ENCODE peak calls at places on chromosomes 16 and 17, in five cellular contexts. One of them, this sample, is unnamed.

GRCh38 chr17:39612935-39613465 is 5.3 kb upstream of the NEUROD2 start:
- DNase-seq in HCT116: no peak
- DNase-seq in uterus: no peak
- DNase-seq in tibial artery: no peak
- DNase-seq in neural progenitor cell: no peak
- DNase-seq in this sample: no peak

GRCh38 chr16:2845116-2845515 is 12.9 kb downstream of the PRSS22 start:
- DNase-seq in HCT116: no peak
- DNase-seq in uterus: no peak
- DNase-seq in tibial artery: no peak
- DNase-seq in neural progenitor cell: no peak
- DNase-seq in this sample: no peak

GRCh38 chr17:7035591-7036368 is at the start of gene SLC16A13:
- DNase-seq in HCT116: peak; percentile 94
- DNase-seq in uterus: peak; percentile 82
- DNase-seq in tibial artery: peak; percentile 93
- DNase-seq in neural progenitor cell: peak; percentile 98
- DNase-seq in this sample: peak; percentile 100

GRCh38 chr16:82761236-82761635 is 134.5 kb downstream of the CDH13 start:
- DNase-seq in HCT116: no peak
- DNase-seq in uterus: peak; percentile 43
- DNase-seq in tibial artery: peak; percentile 97
- DNase-seq in neural progenitor cell: no peak
- DNase-seq in this sample: peak; percentile 9

GRCh38 chr16:87963400-87963799 is 12.2 kb downstream of the BANP start:
- DNase-seq in HCT116: no peak
- DNase-seq in uterus: no peak
- DNase-seq in tibial artery: no peak
- DNase-seq in neural progenitor cell: no peak
- DNase-seq in this sample: peak; percentile 75

GRCh38 chr17:74325743-74326379 is at the start of gene KIF19:
- DNase-seq in HCT116: no peak
- DNase-seq in uterus: no peak
- DNase-seq in tibial artery: no peak
- DNase-seq in neural progenitor cell: peak; percentile 85
- DNase-seq in this sample: peak; percentile 41

GRCh38 chr16:4800290-4801041 is 2.0 kb downstream of the ROGDI start:
- DNase-seq in HCT116: no peak
- DNase-seq in uterus: no peak
- DNase-seq in tibial artery: no peak
- DNase-seq in neural progenitor cell: no peak
- DNase-seq in this sample: peak; percentile 40

GRCh38 chr16:9251026-9251425 is 159.6 kb downstream of the HAPSTR1 start:
- DNase-seq in HCT116: no peak
- DNase-seq in uterus: no peak
- DNase-seq in tibial artery: no peak
- DNase-seq in neural progenitor cell: no peak
- DNase-seq in this sample: no peak

GRCh38 chr17:47847341-47848197 is 3.4 kb downstream of the SP6 start:
- DNase-seq in HCT116: no peak
- DNase-seq in uterus: no peak
- DNase-seq in tibial artery: no peak
- DNase-seq in neural progenitor cell: peak; percentile 80
- DNase-seq in this sample: no peak

GRCh38 chr16:49855280-49855821 is 561 bp downstream of the ZNF423 start:
- DNase-seq in HCT116: no peak
- DNase-seq in uterus: peak; percentile 89
- DNase-seq in tibial artery: peak; percentile 82
- DNase-seq in neural progenitor cell: peak; percentile 96
- DNase-seq in this sample: peak; percentile 38

GRCh38 chr17:42055003-42055402 is 4.6 kb upstream of the C17orf113 start:
- DNase-seq in HCT116: no peak
- DNase-seq in uterus: no peak
- DNase-seq in tibial artery: no peak
- DNase-seq in neural progenitor cell: peak; percentile 67
- DNase-seq in this sample: no peak

GRCh38 chr17:64984776-64985521 is 65.7 kb upstream of the LRRC37A3 start:
- DNase-seq in HCT116: no peak
- DNase-seq in uterus: peak; percentile 36
- DNase-seq in tibial artery: no peak
- DNase-seq in neural progenitor cell: no peak
- DNase-seq in this sample: no peak

GRCh38 chr16:81517630-81518438 is 73.2 kb downstream of the CMIP start:
- DNase-seq in HCT116: no peak
- DNase-seq in uterus: no peak
- DNase-seq in tibial artery: no peak
- DNase-seq in neural progenitor cell: no peak
- DNase-seq in this sample: peak; percentile 44

GRCh38 chr17:74466785-74467158 is 338 bp downstream of the CD300A start:
- DNase-seq in HCT116: no peak
- DNase-seq in uterus: no peak
- DNase-seq in tibial artery: no peak
- DNase-seq in neural progenitor cell: no peak
- DNase-seq in this sample: no peak

GRCh38 chr16:85090166-85090565 is 22.1 kb downstream of the CIBAR2 start:
- DNase-seq in HCT116: no peak
- DNase-seq in uterus: no peak
- DNase-seq in tibial artery: no peak
- DNase-seq in neural progenitor cell: no peak
- DNase-seq in this sample: no peak

GRCh38 chr16:88779406-88780099 is 5.5 kb downstream of the PIEZO1 start:
- DNase-seq in HCT116: no peak
- DNase-seq in uterus: peak; percentile 59
- DNase-seq in tibial artery: no peak
- DNase-seq in neural progenitor cell: no peak
- DNase-seq in this sample: no peak

GRCh38 chr17:70906808-70907207 is 737.5 kb downstream of the KCNJ2 start:
- DNase-seq in HCT116: no peak
- DNase-seq in uterus: no peak
- DNase-seq in tibial artery: no peak
- DNase-seq in neural progenitor cell: peak; percentile 64
- DNase-seq in this sample: no peak

GRCh38 chr16:75254359-75254837 is 3.0 kb upstream of the BCAR1 start:
- DNase-seq in HCT116: no peak
- DNase-seq in uterus: no peak
- DNase-seq in tibial artery: no peak
- DNase-seq in neural progenitor cell: no peak
- DNase-seq in this sample: peak; percentile 52

GRCh38 chr17:7775058-7775457 is 57.5 kb downstream of the DNAH2 start:
- DNase-seq in HCT116: no peak
- DNase-seq in uterus: no peak
- DNase-seq in tibial artery: no peak
- DNase-seq in neural progenitor cell: no peak
- DNase-seq in this sample: no peak

GRCh38 chr17:40547079-40547784 is 18.0 kb downstream of the CCR7 start:
- DNase-seq in HCT116: no peak
- DNase-seq in uterus: peak; percentile 14
- DNase-seq in tibial artery: peak; percentile 15
- DNase-seq in neural progenitor cell: no peak
- DNase-seq in this sample: peak; percentile 82

GRCh38 chr16:490768-491167 is 36.7 kb upstream of the CAPN15 start:
- DNase-seq in HCT116: no peak
- DNase-seq in uterus: no peak
- DNase-seq in tibial artery: no peak
- DNase-seq in neural progenitor cell: no peak
- DNase-seq in this sample: no peak

GRCh38 chr17:17779015-17779611 is 57.7 kb downstream of the SREBF1 start:
- DNase-seq in HCT116: no peak
- DNase-seq in uterus: peak; percentile 54
- DNase-seq in tibial artery: no peak
- DNase-seq in neural progenitor cell: no peak
- DNase-seq in this sample: no peak

GRCh38 chr16:14564323-14564722 is 65.7 kb downstream of the PARN start:
- DNase-seq in HCT116: no peak
- DNase-seq in uterus: no peak
- DNase-seq in tibial artery: no peak
- DNase-seq in neural progenitor cell: no peak
- DNase-seq in this sample: peak; percentile 49

GRCh38 chr16:14562691-14563491 is 67.2 kb downstream of the PARN start:
- DNase-seq in HCT116: no peak
- DNase-seq in uterus: no peak
- DNase-seq in tibial artery: peak; percentile 26
- DNase-seq in neural progenitor cell: peak; percentile 55
- DNase-seq in this sample: peak; percentile 83

GRCh38 chr16:14564881-14565687 is 65.0 kb downstream of the PARN start:
- DNase-seq in HCT116: no peak
- DNase-seq in uterus: no peak
- DNase-seq in tibial artery: no peak
- DNase-seq in neural progenitor cell: no peak
- DNase-seq in this sample: peak; percentile 19

GRCh38 chr16:14559809-14560227 is 70.2 kb downstream of the PARN start:
- DNase-seq in HCT116: no peak
- DNase-seq in uterus: no peak
- DNase-seq in tibial artery: peak; percentile 54
- DNase-seq in neural progenitor cell: no peak
- DNase-seq in this sample: no peak

DNA sequence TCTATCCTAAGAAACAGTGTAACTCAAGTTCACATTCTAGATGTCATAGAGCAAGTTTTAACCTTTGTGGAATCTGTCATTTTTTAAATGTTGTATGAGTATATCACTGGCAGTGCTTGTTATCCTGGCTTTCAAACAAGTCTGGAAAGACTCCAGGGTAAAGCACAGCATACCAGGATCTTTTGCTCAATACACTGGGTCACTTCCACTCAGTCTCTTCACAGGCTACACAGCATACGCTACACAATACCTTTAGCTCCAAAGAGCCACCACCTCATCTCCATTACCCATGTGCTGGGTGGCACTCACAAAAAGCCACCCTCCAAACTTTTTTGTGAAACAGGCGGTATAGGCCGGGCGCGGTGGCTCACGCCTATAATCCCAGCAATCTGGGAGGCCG is 69.5 kb downstream of the PARN start:
- DNase-seq in HCT116: no peak
- DNase-seq in uterus: no peak
- DNase-seq in tibial artery: no peak
- DNase-seq in neural progenitor cell: no peak
- DNase-seq in this sample: no peak
- H3K27ac ChIP-seq in HCT116: no peak overlapping the region
- H3K27ac ChIP-seq in uterus: no peak overlapping the region
- H3K27ac ChIP-seq in tibial artery: no peak overlapping the region
- H3K27ac ChIP-seq in neural progenitor cell: no peak overlapping the region
- H3K27ac ChIP-seq in this sample: no peak overlapping the region

GRCh38 chr17:75753514-75754377 is 11.2 kb downstream of the GALK1 start:
- DNase-seq in HCT116: no peak
- DNase-seq in uterus: peak; percentile 80
- DNase-seq in tibial artery: no peak
- DNase-seq in neural progenitor cell: peak; percentile 89
- DNase-seq in this sample: no peak
- TF ChIP-seq CTCF in HCT116: no peak
- TF ChIP-seq CTCF in uterus: peak; percentile 85
- TF ChIP-seq CTCF in tibial artery: peak; percentile 53
- TF ChIP-seq CTCF in neural progenitor cell: peak; percentile 70
- TF ChIP-seq CTCF in this sample: no peak

GRCh38 chr17:66432996-66433556 is 130.7 kb downstream of the PRKCA start:
- DNase-seq in HCT116: no peak
- DNase-seq in uterus: no peak
- DNase-seq in tibial artery: no peak
- DNase-seq in neural progenitor cell: no peak
- DNase-seq in this sample: no peak

GRCh38 chr17:66436643-66437042 is 134.2 kb downstream of the PRKCA start:
- DNase-seq in HCT116: no peak
- DNase-seq in uterus: no peak
- DNase-seq in tibial artery: no peak
- DNase-seq in neural progenitor cell: no peak
- DNase-seq in this sample: no peak

GRCh38 chr17:66437466-66438026 is 135.1 kb downstream of the PRKCA start:
- DNase-seq in HCT116: no peak
- DNase-seq in uterus: no peak
- DNase-seq in tibial artery: no peak
- DNase-seq in neural progenitor cell: no peak
- DNase-seq in this sample: no peak

GRCh38 chr17:66432558-66432957 is 130.1 kb downstream of the PRKCA start:
- DNase-seq in HCT116: no peak
- DNase-seq in uterus: no peak
- DNase-seq in tibial artery: no peak
- DNase-seq in neural progenitor cell: no peak
- DNase-seq in this sample: no peak

DNA sequence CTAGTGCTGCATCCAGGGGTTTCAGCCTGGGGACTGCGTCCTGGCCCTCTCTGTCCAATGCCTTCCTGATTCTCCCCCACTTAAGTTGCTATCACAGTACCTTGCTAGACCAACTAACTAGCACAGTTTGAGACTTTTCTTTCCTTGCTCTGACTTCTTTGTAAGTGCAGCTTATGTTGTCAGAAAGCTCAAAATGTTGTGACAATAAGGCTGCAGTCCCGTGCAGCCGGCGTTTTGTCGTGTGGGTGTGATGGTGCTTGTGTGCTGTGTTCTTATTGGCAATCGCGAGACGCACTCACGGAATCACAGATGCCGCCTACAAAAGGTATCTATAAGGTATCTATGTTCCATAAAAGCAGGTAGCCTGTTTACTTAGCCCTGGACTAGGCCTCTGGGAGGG is 132.8 kb downstream of the PRKCA start:
- DNase-seq in HCT116: no peak
- DNase-seq in uterus: no peak
- DNase-seq in tibial artery: no peak
- DNase-seq in neural progenitor cell: no peak
- DNase-seq in this sample: no peak
- H3K27ac ChIP-seq in HCT116: no peak overlapping the region
- H3K27ac ChIP-seq in uterus: no peak overlapping the region
- H3K27ac ChIP-seq in tibial artery: no peak overlapping the region
- H3K27ac ChIP-seq in neural progenitor cell: no peak overlapping the region
- H3K27ac ChIP-seq in this sample: no peak overlapping the region

DNA sequence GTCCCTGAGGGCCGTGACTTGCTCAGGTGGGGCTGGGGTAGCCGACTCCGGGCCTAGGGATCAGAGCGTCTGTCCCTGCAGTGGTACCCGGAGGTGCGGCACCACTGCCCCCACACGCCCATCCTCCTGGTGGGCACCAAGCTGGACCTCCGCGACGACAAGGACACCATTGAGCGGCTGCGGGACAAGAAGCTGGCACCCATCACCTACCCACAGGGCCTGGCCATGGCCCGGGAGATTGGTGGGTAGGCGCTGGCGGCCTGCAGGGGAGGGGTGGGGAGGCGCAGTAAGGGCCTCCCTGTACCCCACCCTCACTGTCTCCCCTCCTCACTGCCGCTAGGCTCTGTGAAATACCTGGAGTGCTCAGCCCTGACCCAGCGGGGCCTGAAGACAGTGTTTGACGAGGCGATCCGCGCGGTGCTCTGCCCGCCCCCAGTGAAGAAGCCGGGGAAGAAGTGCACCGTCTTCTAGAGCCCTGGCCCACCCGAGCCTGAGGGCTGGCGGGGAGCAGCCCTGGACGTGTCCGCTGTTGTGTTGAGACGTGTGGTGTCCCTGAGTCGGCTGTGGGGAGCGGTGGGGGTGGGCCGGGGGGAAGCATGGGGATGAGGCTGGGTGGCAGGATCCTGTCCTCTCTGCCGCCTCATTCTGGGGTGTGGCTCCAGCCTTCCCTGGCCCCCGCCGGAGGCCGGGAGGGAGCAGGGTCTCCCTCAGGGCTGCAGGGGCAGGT is 2.0 kb downstream of the RAC3 start:
- DNase-seq in HCT116: no peak
- DNase-seq in uterus: no peak
- DNase-seq in tibial artery: no peak
- DNase-seq in neural progenitor cell: no peak
- DNase-seq in this sample: no peak
- TF ChIP-seq CTCF in HCT116: no peak
- TF ChIP-seq CTCF in uterus: no peak
- TF ChIP-seq CTCF in tibial artery: no peak
- TF ChIP-seq CTCF in neural progenitor cell: no peak
- TF ChIP-seq CTCF in this sample: no peak

GRCh38 chr16:17391715-17392114 is 79.0 kb downstream of the XYLT1 start:
- DNase-seq in HCT116: no peak
- DNase-seq in uterus: no peak
- DNase-seq in tibial artery: no peak
- DNase-seq in neural progenitor cell: no peak
- DNase-seq in this sample: no peak
- H3K27ac ChIP-seq in HCT116: no peak overlapping the region
- H3K27ac ChIP-seq in uterus: no peak overlapping the region
- H3K27ac ChIP-seq in tibial artery: no peak overlapping the region
- H3K27ac ChIP-seq in neural progenitor cell: no peak overlapping the region
- H3K27ac ChIP-seq in this sample: no peak overlapping the region